ENCODE peak calls at places on chromosomes 2 and 18, in four cellular contexts. P, E, H and Z are unnamed samples.

GRCh38 chr2:162072181-162072702 is 1.8 kb downstream of the DPP4 start:
- DNase-seq in P (no peak), E (peak), H (no peak), Z (no peak)

GRCh38 chr2:15667579-15668556 is 76.2 kb downstream of the DDX1 start:
- DNase-seq in P (no peak), E (no peak), H (no peak), Z (no peak)

GRCh38 chr2:116094196-116094595 is 1651.8 kb downstream of the DPP10 start:
- DNase-seq in P (no peak), E (no peak), H (no peak), Z (peak)

GRCh38 chr18:56068030-56068671 is 480.2 kb upstream of the TCF4 start:
- DNase-seq in P (no peak), E (no peak), H (no peak), Z (peak)

GRCh38 chr2:98039085-98039756 is 43.5 kb upstream of the TMEM131 start:
- DNase-seq in P (no peak), E (no peak), H (no peak), Z (no peak)

GRCh38 chr2:11745613-11746375 is 638 bp upstream of the LPIN1 start:
- DNase-seq in P (no peak), E (no peak), H (no peak), Z (no peak)

GRCh38 chr18:621181-621580 is 24.4 kb downstream of the CLUL1 start:
- DNase-seq in P (no peak), E (no peak), H (peak), Z (no peak)

GRCh38 chr2:86079981-86080911 is 25.4 kb downstream of the POLR1A start:
- DNase-seq in P (peak), E (peak), H (peak), Z (peak)

GRCh38 chr18:27656167-27656778 is 471.2 kb upstream of the CHST9 start:
- DNase-seq in P (peak), E (no peak), H (no peak), Z (no peak)

GRCh38 chr18:13420969-13421686 is 202.6 kb downstream of the LDLRAD4 start:
- DNase-seq in P (no peak), E (no peak), H (no peak), Z (no peak)

GRCh38 chr18:57768557-57769326 is 34.4 kb downstream of the ATP8B1 start:
- DNase-seq in P (no peak), E (no peak), H (no peak), Z (no peak)

GRCh38 chr18:58772161-58772560 is 92.5 kb upstream of the ZNF532 start:
- DNase-seq in P (no peak), E (no peak), H (no peak), Z (no peak)

GRCh38 chr2:66696374-66696773 is 261.4 kb downstream of the MEIS1 start:
- DNase-seq in P (no peak), E (no peak), H (no peak), Z (no peak)

GRCh38 chr2:30566675-30567074 is 119.6 kb downstream of the LCLAT1 start:
- DNase-seq in P (no peak), E (no peak), H (no peak), Z (no peak)

GRCh38 chr2:205089958-205090357 is 544.7 kb downstream of the PARD3B start:
- DNase-seq in P (no peak), E (no peak), H (peak), Z (no peak)

GRCh38 chr18:79915161-79916127 is 36.0 kb downstream of the SLC66A2 start:
- DNase-seq in P (no peak), E (no peak), H (no peak), Z (peak)

GRCh38 chr2:152781210-152781609 is 62.8 kb downstream of the ARL6IP6 start:
- DNase-seq in P (no peak), E (no peak), H (no peak), Z (no peak)

GRCh38 chr2:126698376-126698775 is 42.4 kb downstream of the GYPC start:
- DNase-seq in P (no peak), E (no peak), H (no peak), Z (no peak)

GRCh38 chr2:126700073-126700581 is 44.2 kb downstream of the GYPC start:
- DNase-seq in P (no peak), E (no peak), H (no peak), Z (no peak)

GRCh38 chr2:126700677-126701076 is 44.7 kb downstream of the GYPC start:
- DNase-seq in P (no peak), E (no peak), H (no peak), Z (no peak)

GRCh38 chr2:126696644-126697520 is 40.9 kb downstream of the GYPC start:
- DNase-seq in P (no peak), E (no peak), H (no peak), Z (no peak)

GRCh38 chr2:126698991-126699390 is 43.0 kb downstream of the GYPC start:
- DNase-seq in P (no peak), E (no peak), H (no peak), Z (no peak)
- TF ChIP-seq YY1 in P (no peak), E (no peak), H (no peak), Z (no peak)

GRCh38 chr18:77123313-77124231 is 9.0 kb downstream of the MBP start:
- DNase-seq in P (no peak), E (no peak), H (no peak), Z (no peak)
- TF ChIP-seq SMC3 in P (no peak), E (no peak), H (no peak), Z (no peak)

GRCh38 chr2:237073552-237073951 is 12.1 kb upstream of the COPS8 start:
- DNase-seq in P (no peak), E (no peak), H (no peak), Z (no peak)
- TF ChIP-seq USF2 in P (no peak), E (no peak), H (no peak), Z (no peak)

GRCh38 chr2:71714601-71715240 is 261.4 kb downstream of the DYSF start:
- DNase-seq in P (no peak), E (no peak), H (no peak), Z (no peak)

GRCh38 chr2:71715951-71716696 is 262.8 kb downstream of the DYSF start:
- DNase-seq in P (no peak), E (no peak), H (no peak), Z (no peak)

GRCh38 chr2:71718686-71719085 is 265.3 kb downstream of the DYSF start:
- DNase-seq in P (no peak), E (no peak), H (no peak), Z (no peak)

GRCh38 chr2:71715241-71715750 is 261.9 kb downstream of the DYSF start:
- DNase-seq in P (no peak), E (no peak), H (no peak), Z (no peak)

GRCh38 chr2:71716697-71717624 is 263.6 kb downstream of the DYSF start:
- DNase-seq in P (no peak), E (peak), H (no peak), Z (no peak)
- TF ChIP-seq YY1 in P (no peak), E (no peak), H (no peak), Z (no peak)

DNA sequence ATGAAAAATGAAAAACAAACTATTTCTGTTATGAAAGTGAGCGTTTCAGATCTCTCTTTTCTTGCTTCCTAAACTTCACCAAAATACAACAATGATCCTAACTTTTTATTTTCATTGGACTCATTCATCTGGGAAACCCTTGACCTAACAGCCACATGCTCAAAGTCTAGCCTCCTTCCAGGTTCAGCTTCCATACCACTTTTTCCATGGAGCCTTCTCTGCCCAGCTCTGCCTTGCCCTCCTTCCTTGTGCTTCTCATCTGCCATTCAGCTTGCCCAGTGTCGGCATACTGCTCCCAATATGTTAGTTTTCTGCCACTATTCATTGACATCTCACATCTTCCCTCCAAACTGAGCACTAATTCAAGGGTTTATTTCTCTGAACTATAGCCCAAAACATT is 214.7 kb downstream of the RAD51AP2 start:
- DNase-seq in P (no peak), E (no peak), H (no peak), Z (no peak)
- TF ChIP-seq SMC3 in P (no peak), E (no peak), H (no peak), Z (no peak)

GRCh38 chr2:182261860-182262387 is 164.9 kb downstream of the PDE1A start:
- DNase-seq in P (no peak), E (no peak), H (no peak), Z (no peak)

GRCh38 chr2:182267971-182268370 is 158.9 kb downstream of the PDE1A start:
- DNase-seq in P (no peak), E (no peak), H (no peak), Z (no peak)

DNA sequence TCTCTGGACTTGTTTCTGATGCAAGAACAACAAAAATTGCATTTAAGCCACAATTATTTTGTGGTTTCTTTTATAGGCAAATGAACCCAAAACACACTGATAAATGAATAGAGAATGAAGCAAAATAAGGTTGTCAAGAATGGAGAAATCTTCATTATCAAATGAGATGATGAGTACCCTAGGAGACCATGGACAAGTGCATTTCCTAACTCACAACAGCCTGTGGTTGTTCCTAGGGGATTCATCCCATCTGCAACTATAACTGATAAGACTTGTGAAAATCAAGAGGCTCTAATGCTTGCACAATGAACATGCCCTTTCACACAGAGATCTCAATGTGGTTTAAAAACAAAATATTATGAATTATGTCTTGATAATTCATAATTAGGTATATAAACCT is 159.9 kb downstream of the PDE1A start:
- DNase-seq in P (no peak), E (no peak), H (no peak), Z (no peak)
- TF ChIP-seq USF2 in P (no peak), E (no peak), H (no peak), Z (no peak)

DNA sequence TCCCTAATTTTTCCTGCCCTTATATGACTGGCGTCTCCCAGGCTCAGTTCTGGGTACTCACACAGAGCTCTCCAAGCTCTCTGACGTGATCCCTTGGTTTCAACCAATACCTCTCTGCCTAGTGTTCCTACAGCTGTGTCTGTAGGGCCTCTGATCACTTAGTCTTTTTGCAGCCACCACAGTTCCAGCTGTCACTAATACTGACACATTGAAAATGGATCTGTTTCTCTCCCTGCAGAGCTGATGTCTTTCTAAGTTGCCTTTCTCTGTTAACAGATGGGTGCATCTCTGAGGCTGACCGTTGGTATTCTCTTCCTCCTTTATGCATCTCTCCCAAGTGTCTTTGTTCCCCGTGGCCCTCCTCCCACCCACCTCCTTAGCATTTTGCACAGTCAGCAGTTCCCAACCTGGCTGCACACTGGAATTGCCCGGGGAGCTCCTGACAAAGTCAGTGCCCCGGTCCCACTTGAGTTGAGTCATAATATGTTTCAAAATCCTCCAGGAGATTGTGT is 62.5 kb downstream of the CERS6 start:
- DNase-seq in P (no peak), E (no peak), H (no peak), Z (no peak)
- TF ChIP-seq YY1 in P (no peak), E (no peak), H (no peak), Z (no peak)

DNA sequence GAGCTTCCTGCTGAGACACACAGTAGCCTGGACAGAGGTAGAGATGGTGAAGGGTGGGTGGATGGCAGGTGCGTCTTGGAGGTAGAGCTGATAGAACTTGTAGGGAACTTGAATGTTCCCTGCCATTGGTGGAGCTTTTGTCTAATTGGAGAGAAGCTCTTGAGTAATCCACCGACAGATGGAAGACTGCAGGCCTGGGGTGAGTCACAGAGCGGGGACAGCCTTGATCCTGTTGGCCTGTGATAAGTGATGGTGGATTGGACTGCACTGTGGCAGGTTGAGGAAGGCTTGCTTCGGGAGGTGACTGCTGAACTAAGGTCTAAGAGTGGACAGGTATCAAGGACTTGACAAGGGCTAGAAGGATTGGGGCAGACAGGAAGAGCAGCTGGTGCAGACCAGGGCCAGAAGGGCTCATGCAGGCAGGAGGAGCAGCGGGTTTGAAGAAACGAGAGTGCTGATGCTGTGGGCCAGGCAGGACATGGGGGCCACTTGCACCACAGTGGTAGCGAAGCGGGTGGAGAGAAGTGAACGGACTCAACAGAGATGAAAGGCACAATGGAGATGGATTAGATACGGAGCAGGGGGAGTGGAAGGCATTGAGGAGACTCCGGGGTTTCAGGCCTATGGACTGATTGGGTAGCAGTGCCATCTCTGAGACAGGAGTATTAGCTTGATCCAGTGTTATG is 16.3 kb downstream of the CABLES1 start:
- DNase-seq in P (no peak), E (no peak), H (peak), Z (no peak)
- TF ChIP-seq SMC3 in P (no peak), E (no peak), H (no peak), Z (no peak)

DNA sequence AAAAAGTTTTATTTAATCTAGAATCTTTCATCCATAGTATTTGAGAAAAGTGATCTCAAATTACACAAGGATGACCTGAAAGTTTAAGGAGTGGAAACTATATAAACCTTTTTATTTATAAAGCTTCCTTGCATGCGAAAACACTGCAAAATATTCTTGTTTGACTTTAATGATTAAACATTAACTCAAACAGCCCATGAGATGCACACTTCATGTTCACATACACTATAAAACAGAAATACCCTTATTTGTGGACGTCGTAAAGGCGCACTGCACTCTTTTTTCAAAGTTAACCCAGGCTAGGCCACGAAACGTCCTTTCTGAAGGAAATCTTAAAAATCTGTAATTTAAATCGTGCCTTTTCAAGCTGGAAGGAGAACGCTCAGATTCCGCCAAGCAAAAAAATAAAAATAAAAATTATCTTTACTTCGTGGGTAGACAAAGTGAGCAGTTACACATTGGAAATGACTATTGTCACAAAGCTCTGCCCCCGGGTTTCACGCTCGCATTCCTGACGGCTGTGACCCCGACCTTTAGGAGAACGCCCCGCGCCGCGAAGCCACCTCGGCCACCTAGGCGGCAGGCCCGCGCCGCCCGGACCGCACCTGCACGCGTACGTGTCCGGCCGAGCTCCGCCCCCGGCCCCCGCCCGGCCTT is 723 bp downstream of the FAM168B start:
- DNase-seq in P (no peak), E (no peak), H (no peak), Z (no peak)
- TF ChIP-seq USF2 in P (no peak), E (no peak), H (no peak), Z (no peak)

GRCh38 chr2:173860082-173860481 is 105.1 kb downstream of the SP3 start:
- DNase-seq in P (no peak), E (no peak), H (no peak), Z (no peak)
- TF ChIP-seq YY1 in P (no peak), E (no peak), H (no peak), Z (no peak)